ENCODE peak calls at places on chromosomes 6 and 20, in nine cellular contexts. J, Q, U, E, F, B, W, N and H are unnamed samples.

GRCh38 chr20:57996936-57997629 is 231.4 kb downstream of the ANKRD60 start:
- DNase-seq in J (no peak), Q (peak), U (no peak), E (no peak), F (no peak), B (no peak), W (no peak), N (no peak), H (peak)

GRCh38 chr6:155264704-155265320 is 999 bp downstream of the CLDN20 start:
- DNase-seq in J (no peak), Q (no peak), U (no peak), E (no peak), F (no peak), B (no peak), W (no peak), N (no peak), H (peak)

GRCh38 chr6:90187437-90188049 is 109.1 kb downstream of the BACH2 start:
- DNase-seq in J (no peak), Q (no peak), U (no peak), E (no peak), F (no peak), B (no peak), W (no peak), N (no peak), H (no peak)

GRCh38 chr20:19986419-19986818 is 30.7 kb upstream of the NAA20 start:
- DNase-seq in J (no peak), Q (peak), U (no peak), E (no peak), F (no peak), B (peak), W (no peak), N (no peak), H (peak)

GRCh38 chr20:51376121-51376520 is 166.4 kb downstream of the NFATC2 start:
- DNase-seq in J (no peak), Q (no peak), U (no peak), E (no peak), F (no peak), B (no peak), W (no peak), N (no peak), H (no peak)

GRCh38 chr6:90048191-90048969 is 154.1 kb downstream of the GJA10 start:
- DNase-seq in J (no peak), Q (no peak), U (no peak), E (no peak), F (no peak), B (no peak), W (no peak), N (no peak), H (no peak)

GRCh38 chr6:3337521-3338350 is 79.0 kb downstream of the PSMG4 start:
- DNase-seq in J (peak), Q (peak), U (no peak), E (no peak), F (no peak), B (no peak), W (no peak), N (no peak), H (no peak)

GRCh38 chr6:127255286-127255685 is 11.4 kb upstream of the RNF146 start:
- DNase-seq in J (no peak), Q (no peak), U (no peak), E (no peak), F (no peak), B (no peak), W (no peak), N (no peak), H (no peak)

GRCh38 chr6:115969207-115969929 is 91.3 kb downstream of the FRK start:
- DNase-seq in J (no peak), Q (no peak), U (no peak), E (no peak), F (no peak), B (no peak), W (no peak), N (no peak), H (peak)

GRCh38 chr20:26214991-26215390 is 518.3 kb upstream of the ZNF337 start:
- DNase-seq in J (no peak), Q (no peak), U (no peak), E (no peak), F (no peak), B (no peak), W (no peak), N (no peak), H (no peak)

GRCh38 chr20:37913563-37914366 is 10.8 kb downstream of the VSTM2L start:
- DNase-seq in J (no peak), Q (no peak), U (no peak), E (no peak), F (no peak), B (no peak), W (no peak), N (no peak), H (no peak)
- TF ChIP-seq CTCF in J (no peak), Q (no peak), U (no peak), E (no peak), F (no peak), B (no peak), W (no peak), N (no peak), H (no peak)

DNA sequence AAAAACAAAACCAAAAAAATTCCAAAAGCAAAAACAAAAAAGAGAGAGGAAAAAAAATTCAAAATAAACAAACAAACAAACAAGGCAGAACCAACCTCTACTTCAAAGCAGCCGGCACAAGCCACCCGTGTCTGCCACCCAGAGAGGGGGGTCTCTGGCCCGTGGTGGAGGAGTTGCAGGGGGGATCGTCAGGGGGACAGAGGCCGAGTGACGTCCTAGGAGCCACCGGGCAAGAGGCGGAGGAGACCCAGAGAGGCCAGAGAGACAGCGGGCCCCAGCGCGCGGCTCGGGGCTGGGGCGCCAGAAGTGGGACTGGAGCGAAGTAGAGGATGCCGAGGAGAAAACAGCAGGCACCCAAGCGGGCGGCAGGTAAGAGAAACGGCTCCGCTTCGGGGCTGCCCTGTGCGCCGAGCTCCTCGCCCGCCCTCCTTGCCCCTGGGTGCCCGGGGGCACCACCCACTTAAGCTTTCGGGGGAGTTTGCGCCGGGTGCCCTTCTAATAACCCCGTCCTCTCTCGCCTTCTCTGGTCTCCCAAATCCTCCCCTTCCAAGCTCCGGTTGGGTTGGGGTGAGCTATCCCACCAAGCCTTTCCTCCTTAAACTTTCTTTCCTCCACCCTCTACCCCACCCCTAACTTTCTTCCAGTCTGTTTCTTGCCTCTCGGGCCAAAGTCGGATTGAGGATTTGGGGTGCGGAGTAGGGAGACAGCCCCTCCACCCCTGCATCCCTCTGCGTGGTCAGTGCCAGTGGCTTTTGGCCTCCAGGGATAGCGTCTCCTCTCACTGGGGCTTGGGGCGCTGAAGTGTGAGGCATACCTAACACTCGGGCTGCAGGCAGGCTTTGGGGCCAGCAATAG is 1.0 kb downstream of the TSHZ2 start:
- DNase-seq in J (no peak), Q (no peak), U (no peak), E (no peak), F (no peak), B (peak), W (no peak), N (peak), H (peak)
- H3K4me3 ChIP-seq in J (no peak), Q (peak), U (peak), E (peak), F (no peak), B (peak), W (peak), N (peak), H (peak)

DNA sequence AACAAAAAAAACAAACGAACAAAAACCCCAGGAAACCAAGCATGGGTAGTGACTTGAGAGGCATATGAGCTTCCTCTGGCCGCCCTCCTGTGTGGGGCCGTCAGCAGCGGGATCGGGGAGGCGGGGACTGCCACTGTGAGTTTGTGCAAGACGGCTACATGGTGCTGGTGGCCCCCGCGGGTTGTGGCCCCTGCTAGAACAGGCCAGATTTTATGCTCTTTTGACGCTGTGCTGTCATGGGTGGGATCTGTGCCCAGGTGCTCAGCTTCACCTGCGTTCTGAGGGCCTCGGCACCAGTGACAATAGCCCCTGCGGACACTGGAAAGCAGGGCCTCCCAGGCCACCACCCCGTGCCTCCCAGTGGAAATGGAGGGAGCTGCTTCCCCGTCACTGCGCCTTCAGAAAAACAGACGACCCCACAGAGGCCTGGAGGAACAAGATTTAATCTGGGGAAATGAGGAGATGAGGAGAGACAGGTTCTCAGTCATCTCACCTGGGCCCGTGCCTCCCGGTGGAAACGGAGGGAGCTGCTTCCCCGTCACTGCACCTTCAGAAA is 4.7 kb upstream of the KCNQ2 start:
- DNase-seq in J (no peak), Q (no peak), U (no peak), E (no peak), F (no peak), B (no peak), W (no peak), N (no peak), H (no peak)
- TF ChIP-seq CTCF in J (no peak), Q (no peak), U (no peak), E (no peak), F (no peak), B (no peak), W (no peak), N (no peak), H (no peak)

GRCh38 chr6:152380351-152380767 is 256.8 kb downstream of the SYNE1 start:
- DNase-seq in J (no peak), Q (peak), U (no peak), E (no peak), F (peak), B (peak), W (no peak), N (no peak), H (peak)
- H3K4me3 ChIP-seq in J (no peak), Q (peak), U (no peak), E (peak), F (peak), B (peak), W (peak), N (peak), H (peak)

DNA sequence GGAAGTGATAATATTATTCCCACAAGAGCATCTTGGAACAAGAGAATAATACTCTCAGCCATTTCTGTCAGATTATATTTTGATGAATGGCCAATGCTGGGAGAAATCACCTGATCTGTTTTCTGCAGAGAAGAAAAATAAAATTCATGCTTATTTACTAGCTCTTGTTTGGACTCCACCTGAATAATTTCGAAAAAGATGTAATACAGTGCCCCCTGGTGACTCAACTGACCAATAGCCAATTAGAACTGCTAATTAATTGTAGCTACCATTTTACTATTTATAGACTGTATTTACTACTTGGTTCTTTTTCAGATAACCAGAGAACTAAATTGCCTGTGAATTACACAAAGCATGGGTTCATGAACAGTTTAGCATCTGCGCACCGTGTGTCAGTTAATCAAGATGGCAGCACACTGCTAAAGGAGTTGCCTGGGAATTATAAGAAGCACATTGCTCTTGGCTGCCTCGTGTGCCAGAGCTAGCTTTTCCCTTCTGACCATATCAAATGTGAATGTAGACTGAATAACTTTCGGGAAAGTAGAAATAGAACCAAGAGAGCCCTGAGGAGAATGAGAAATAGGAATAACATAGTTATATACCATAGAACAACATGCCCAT is 78.6 kb upstream of the TRDN start:
- DNase-seq in J (peak), Q (no peak), U (no peak), E (no peak), F (no peak), B (peak), W (no peak), N (no peak), H (peak)
- TF ChIP-seq CTCF in J (peak), Q (peak), U (peak), E (peak), F (peak), B (peak), W (peak), N (peak), H (peak)

GRCh38 chr6:169213814-169214520 is 39.7 kb downstream of the THBS2 start:
- DNase-seq in J (no peak), Q (no peak), U (no peak), E (no peak), F (no peak), B (no peak), W (no peak), N (no peak), H (no peak)
- H3K4me3 ChIP-seq in J (no peak), Q (no peak), U (no peak), E (peak), F (no peak), B (no peak), W (no peak), N (no peak), H (no peak)

GRCh38 chr6:219019-219570 is 73.2 kb upstream of the DUSP22 start:
- DNase-seq in J (no peak), Q (no peak), U (peak), E (no peak), F (no peak), B (no peak), W (no peak), N (no peak), H (no peak)

GRCh38 chr6:215335-216034 is 76.8 kb upstream of the DUSP22 start:
- DNase-seq in J (no peak), Q (no peak), U (no peak), E (no peak), F (no peak), B (no peak), W (no peak), N (no peak), H (peak)

GRCh38 chr6:219641-220198 is 72.6 kb upstream of the DUSP22 start:
- DNase-seq in J (peak), Q (peak), U (peak), E (peak), F (no peak), B (peak), W (peak), N (peak), H (peak)

GRCh38 chr6:218153-219018 is 73.9 kb upstream of the DUSP22 start:
- DNase-seq in J (no peak), Q (no peak), U (peak), E (no peak), F (no peak), B (no peak), W (peak), N (no peak), H (no peak)

DNA sequence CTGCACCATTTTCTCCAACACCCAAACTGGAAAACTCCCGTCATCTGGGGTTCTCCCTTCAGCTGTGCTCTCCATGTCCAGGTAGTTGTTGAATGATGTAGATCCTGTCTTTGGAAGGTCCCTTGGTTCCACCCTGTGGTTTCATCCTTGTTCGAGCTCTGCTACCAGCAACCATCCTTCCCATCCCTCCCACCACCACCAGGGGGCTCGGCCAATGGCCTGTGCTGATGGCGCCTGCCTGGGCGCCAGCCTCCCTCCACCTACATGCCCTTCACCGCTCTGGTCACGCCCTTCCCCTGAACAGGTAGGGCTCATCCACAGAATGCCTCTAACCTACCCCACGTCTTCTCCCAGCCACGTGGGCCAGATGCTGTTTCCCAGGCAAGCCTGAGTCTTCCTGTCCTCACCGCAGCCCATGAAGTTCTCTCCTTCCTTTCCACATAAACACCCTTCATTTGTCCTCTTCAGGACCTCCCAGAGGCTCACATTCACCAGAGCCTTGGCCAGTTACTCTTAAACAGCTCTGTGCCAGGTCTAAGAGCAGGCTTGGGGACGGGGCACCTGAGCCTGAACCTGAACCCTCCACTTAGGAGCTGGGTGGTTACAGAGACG is 75.1 kb upstream of the DUSP22 start:
- DNase-seq in J (peak), Q (no peak), U (peak), E (no peak), F (no peak), B (peak), W (peak), N (no peak), H (no peak)
- TF ChIP-seq CTCF in J (peak), Q (peak), U (peak), E (no peak), F (peak), B (peak), W (peak), N (peak), H (peak)

GRCh38 chr6:51976374-51976773 is 111.0 kb downstream of the PKHD1 start:
- DNase-seq in J (no peak), Q (no peak), U (no peak), E (no peak), F (no peak), B (no peak), W (no peak), N (no peak), H (no peak)
- H3K4me3 ChIP-seq in J (no peak), Q (no peak), U (no peak), E (no peak), F (no peak), B (no peak), W (no peak), N (no peak), H (no peak)

GRCh38 chr6:75504902-75505233 is 11.3 kb upstream of the FILIP1 start:
- DNase-seq in J (no peak), Q (no peak), U (no peak), E (no peak), F (no peak), B (no peak), W (no peak), N (no peak), H (peak)
- TF ChIP-seq CTCF in J (peak), Q (no peak), U (peak), E (peak), F (peak), B (peak), W (no peak), N (peak), H (peak)

GRCh38 chr6:138882369-138883017 is 86.6 kb downstream of the ECT2L start:
- DNase-seq in J (no peak), Q (no peak), U (peak), E (no peak), F (no peak), B (no peak), W (no peak), N (no peak), H (no peak)
- H3K4me3 ChIP-seq in J (no peak), Q (no peak), U (no peak), E (no peak), F (no peak), B (no peak), W (no peak), N (no peak), H (no peak)